ENCODE peak calls at places on chromosome 19, in ten cellular contexts. T, P, C, I, E, Z, S, W, R and U are unnamed samples.

GRCh38 chr19:14478113-14478545 is 3.0 kb upstream of the PTGER1 start:
- DNase-seq in T (no peak), P (no peak), C (no peak), I (no peak), E (no peak), Z (no peak), S (peak; percentile 36), W (no peak), R (peak; percentile 91), U (no peak)

GRCh38 chr19:41263042-41263849 is 926 bp upstream of the HNRNPUL1 start:
- DNase-seq in T (peak; percentile 42), P (peak; percentile 69), C (peak; percentile 90), I (peak; percentile 53), E (peak; percentile 64), Z (peak; percentile 79), S (peak; percentile 55), W (peak; percentile 86), R (peak; percentile 90), U (peak; percentile 68)

GRCh38 chr19:33193864-33194362 is at the start of gene LRP3:
- DNase-seq in T (no peak), P (peak; percentile 23), C (no peak), I (no peak), E (peak; percentile 54), Z (peak; percentile 61), S (peak; percentile 57), W (peak; percentile 79), R (peak; percentile 70), U (peak; percentile 73)

GRCh38 chr19:40274585-40275544 is 10.3 kb downstream of the AKT2 start:
- DNase-seq in T (no peak), P (no peak), C (no peak), I (no peak), E (no peak), Z (no peak), S (no peak), W (peak; percentile 75), R (no peak), U (no peak)

GRCh38 chr19:23328211-23328610 is 67.1 kb downstream of the ZNF91 start:
- DNase-seq in T (no peak), P (no peak), C (no peak), I (no peak), E (no peak), Z (no peak), S (no peak), W (no peak), R (no peak), U (no peak)

GRCh38 chr19:30223866-30224688 is 148.1 kb upstream of the ZNF536 start:
- DNase-seq in T (no peak), P (no peak), C (no peak), I (no peak), E (no peak), Z (no peak), S (no peak), W (no peak), R (no peak), U (peak; percentile 64)

GRCh38 chr19:1651061-1651547 is 1.3 kb downstream of the TCF3 start:
- DNase-seq in T (no peak), P (peak; percentile 58), C (no peak), I (no peak), E (no peak), Z (no peak), S (no peak), W (no peak), R (peak; percentile 78), U (peak; percentile 32)

GRCh38 chr19:16588089-16588823 is 16.0 kb upstream of the SLC35E1 start:
- DNase-seq in T (no peak), P (no peak), C (peak; percentile 75), I (no peak), E (no peak), Z (peak; percentile 64), S (no peak), W (no peak), R (no peak), U (no peak)

GRCh38 chr19:3366761-3367571 is 583 bp downstream of the NFIC start:
- DNase-seq in T (no peak), P (peak; percentile 37), C (peak; percentile 70), I (no peak), E (peak; percentile 78), Z (peak; percentile 69), S (peak; percentile 62), W (peak; percentile 85), R (peak; percentile 89), U (peak; percentile 76)

GRCh38 chr19:17605117-17605516 is 49.7 kb downstream of the COLGALT1 start:
- DNase-seq in T (no peak), P (no peak), C (no peak), I (no peak), E (no peak), Z (no peak), S (no peak), W (no peak), R (no peak), U (no peak)

GRCh38 chr19:17604372-17605025 is 49.0 kb downstream of the COLGALT1 start:
- DNase-seq in T (no peak), P (no peak), C (no peak), I (no peak), E (no peak), Z (no peak), S (no peak), W (no peak), R (no peak), U (no peak)

GRCh38 chr19:17607936-17608335 is 52.5 kb downstream of the COLGALT1 start:
- DNase-seq in T (no peak), P (no peak), C (no peak), I (no peak), E (no peak), Z (no peak), S (no peak), W (no peak), R (no peak), U (no peak)

GRCh38 chr19:17605761-17606745 is 50.6 kb downstream of the COLGALT1 start:
- DNase-seq in T (peak; percentile 23), P (peak; percentile 98), C (peak; percentile 84), I (peak; percentile 64), E (peak; percentile 69), Z (peak; percentile 87), S (peak; percentile 77), W (peak; percentile 90), R (peak; percentile 93), U (peak; percentile 98)

GRCh38 chr19:17606786-17607185 is 51.3 kb downstream of the COLGALT1 start:
- DNase-seq in T (no peak), P (peak; percentile 50), C (no peak), I (no peak), E (no peak), Z (no peak), S (no peak), W (no peak), R (no peak), U (no peak)
- H3K4me3 ChIP-seq in T (peak overlapping the region; percentile 66), P (no peak overlapping the region), C (no peak overlapping the region), I (no peak overlapping the region), E (no peak overlapping the region), Z (peak overlapping the region; percentile 52), S (no peak overlapping the region), W (no peak overlapping the region), R (no peak overlapping the region), U (peak overlapping the region; percentile 32)

GRCh38 chr19:51573331-51573730 is 2.2 kb downstream of the ZNF175 start:
- DNase-seq in T (no peak), P (no peak), C (no peak), I (no peak), E (no peak), Z (no peak), S (no peak), W (no peak), R (no peak), U (no peak)
- H3K4me3 ChIP-seq in T (no peak overlapping the region), P (no peak overlapping the region), C (no peak overlapping the region), I (no peak overlapping the region), E (no peak overlapping the region), Z (no peak overlapping the region), S (no peak overlapping the region), W (no peak overlapping the region), R (no peak overlapping the region), U (no peak overlapping the region)

GRCh38 chr19:17832443-17833208 is 11.3 kb upstream of the INSL3 start:
- DNase-seq in T (no peak), P (no peak), C (no peak), I (no peak), E (no peak), Z (no peak), S (no peak), W (no peak), R (no peak), U (no peak)
- H3K4me3 ChIP-seq in T (no peak overlapping the region), P (no peak overlapping the region), C (no peak overlapping the region), I (no peak overlapping the region), E (no peak overlapping the region), Z (no peak overlapping the region), S (no peak overlapping the region), W (no peak overlapping the region), R (no peak overlapping the region), U (no peak overlapping the region)

GRCh38 chr19:34432797-34433196 is 4.6 kb downstream of the UBA2 start:
- DNase-seq in T (no peak), P (peak; percentile 18), C (no peak), I (peak; percentile 43), E (no peak), Z (peak; percentile 49), S (peak; percentile 31), W (peak; percentile 79), R (no peak), U (no peak)

GRCh38 chr19:34429553-34429952 is 1.4 kb downstream of the UBA2 start:
- DNase-seq in T (no peak), P (no peak), C (no peak), I (no peak), E (no peak), Z (no peak), S (no peak), W (no peak), R (no peak), U (no peak)

GRCh38 chr19:34431681-34432402 is 3.7 kb downstream of the UBA2 start:
- DNase-seq in T (no peak), P (no peak), C (no peak), I (no peak), E (no peak), Z (no peak), S (no peak), W (no peak), R (no peak), U (no peak)

GRCh38 chr19:34428549-34429285 is 536 bp downstream of the UBA2 start:
- DNase-seq in T (no peak), P (peak; percentile 36), C (peak; percentile 74), I (no peak), E (peak; percentile 52), Z (peak; percentile 44), S (peak; percentile 49), W (peak; percentile 85), R (no peak), U (peak; percentile 21)

DNA sequence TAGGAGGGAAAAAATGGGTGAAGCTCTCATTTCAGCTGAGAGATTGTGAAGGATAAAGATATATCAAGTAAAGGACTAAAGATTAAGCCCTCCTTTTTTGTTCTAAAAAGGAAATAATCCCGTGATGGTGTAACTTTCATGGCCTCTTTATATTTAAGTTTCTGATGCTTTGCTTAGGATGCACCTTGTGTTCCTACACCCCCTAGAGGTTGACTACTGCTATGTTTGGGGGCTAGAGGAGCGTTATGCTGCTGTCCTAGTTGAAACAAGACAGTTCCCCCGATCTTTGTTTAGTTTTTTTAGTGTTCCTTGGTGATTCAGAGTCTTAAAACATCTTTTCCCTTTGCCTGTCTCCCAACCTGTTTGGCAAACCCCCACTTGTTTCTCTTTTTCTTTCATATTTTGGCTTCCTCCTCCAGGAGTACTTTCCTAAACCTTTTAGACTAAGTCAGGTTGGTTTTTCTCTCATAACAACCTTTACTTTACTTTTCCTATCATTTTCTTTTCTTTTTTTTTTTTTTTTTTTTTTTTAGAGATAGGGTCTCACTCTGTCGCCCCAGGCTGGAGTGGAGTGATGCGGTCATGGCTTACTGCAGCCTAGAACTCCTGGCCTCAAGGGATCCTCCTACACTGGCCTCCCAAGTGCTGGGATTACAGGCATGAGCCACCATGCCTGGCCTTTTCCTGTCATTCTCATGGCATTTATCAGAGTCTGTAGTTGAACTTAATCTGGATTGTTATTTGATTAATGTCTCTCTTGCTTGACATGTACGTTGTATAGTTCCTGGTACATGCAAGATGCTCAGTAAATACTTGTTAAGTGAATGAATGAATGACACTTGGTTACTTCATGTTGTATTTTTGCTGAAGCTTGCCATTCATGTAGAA is 2.8 kb downstream of the UBA2 start:
- DNase-seq in T (no peak), P (peak; percentile 75), C (no peak), I (no peak), E (no peak), Z (no peak), S (no peak), W (no peak), R (no peak), U (peak; percentile 56)
- H3K4me3 ChIP-seq in T (peak overlapping the region; percentile 98), P (no peak overlapping the region), C (no peak overlapping the region), I (no peak overlapping the region), E (peak overlapping the region; percentile 97), Z (no peak overlapping the region), S (peak overlapping the region; percentile 16), W (peak overlapping the region; percentile 63), R (peak overlapping the region; percentile 18), U (peak overlapping the region; percentile 84)